ENCODE peak calls at places on chromosomes 7 and 10, in nine cellular contexts. J, C, P, K, D, W, V, U and E are unnamed samples. For H3K4me1, the result is how much of the 10 kb centered on the place peaks cover.

GRCh38 chr7:4745971-4746919 is 29.2 kb upstream of the AP5Z1 start:
- DNase-seq in C (no peak), J (peak), P (no peak), K (no peak), D (no peak), V (peak), W (peak), U (peak), E (peak)

GRCh38 chr7:24328050-24328449 is 44.1 kb downstream of the NPY start:
- DNase-seq in P (no peak), J (no peak), V (no peak), K (no peak), C (no peak), W (no peak), U (no peak), D (no peak), E (no peak)

GRCh38 chr7:81676105-81676811 is 93.6 kb downstream of the HGF start:
- DNase-seq in K (no peak), J (no peak), U (no peak), W (no peak), C (no peak), V (no peak), P (no peak), D (no peak), E (no peak)

GRCh38 chr10:118940386-118940785 is 89.1 kb upstream of the NANOS1 start:
- DNase-seq in W (no peak), C (no peak), P (no peak), U (no peak), K (no peak), J (no peak), V (no peak), D (no peak), E (no peak)

GRCh38 chr7:131320603-131321002 is 7.1 kb upstream of the MKLN1 start:
- DNase-seq in D (no peak), J (no peak), P (no peak), C (no peak), U (no peak), W (no peak), V (no peak), K (no peak), E (no peak)

GRCh38 chr7:27245798-27246691 is 3.4 kb downstream of the EVX1 start:
- DNase-seq in W (no peak), J (no peak), V (no peak), P (peak), C (no peak), U (no peak), D (no peak), K (no peak), E (peak)

GRCh38 chr7:110179037-110179436 is 911.9 kb upstream of the LRRN3 start:
- DNase-seq in C (no peak), K (no peak), W (no peak), V (no peak), J (no peak), D (no peak), U (no peak), P (no peak), E (no peak)

GRCh38 chr7:4861673-4862072 is at the start of gene PAPOLB:
- DNase-seq in U (no peak), W (no peak), K (no peak), J (no peak), D (no peak), V (no peak), P (peak), C (no peak), E (no peak)

GRCh38 chr7:143027032-143027431 is at the start of gene OR9A2:
- DNase-seq in K (no peak), C (no peak), U (no peak), D (no peak), V (no peak), J (no peak), W (no peak), P (no peak), E (no peak)

GRCh38 chr10:44891721-44892120 is 19.4 kb upstream of the TMEM72 start:
- DNase-seq in U (no peak), K (no peak), J (no peak), W (no peak), P (no peak), C (no peak), D (no peak), V (no peak), E (no peak)

GRCh38 chr7:371119-371778 is 81.3 kb downstream of the FOXL3 start:
- DNase-seq in P (no peak), J (peak), W (peak), K (peak), V (peak), U (no peak), C (no peak), D (peak), E (peak)

GRCh38 chr10:49593564-49593875 is 16.6 kb upstream of the SLC18A3 start:
- DNase-seq in D (no peak), W (no peak), V (no peak), J (no peak), C (no peak), P (no peak), U (no peak), K (no peak), E (no peak)

GRCh38 chr10:113557389-113558321 is 4.8 kb downstream of the HABP2 start:
- DNase-seq in J (no peak), W (no peak), P (no peak), C (no peak), U (no peak), D (no peak), K (peak), V (no peak), E (no peak)

GRCh38 chr7:30117886-30118285 is 16.9 kb upstream of the MTURN start:
- DNase-seq in W (no peak), P (no peak), K (no peak), U (no peak), V (no peak), C (no peak), J (no peak), D (no peak), E (no peak)

GRCh38 chr7:102914585-102914984 is 1.8 kb downstream of the LRRC17 start:
- DNase-seq in P (no peak), U (no peak), J (no peak), K (no peak), V (no peak), W (no peak), D (peak), C (peak), E (no peak)

GRCh38 chr7:64665980-64666674 is at the start of gene ZNF107:
- DNase-seq in C (peak), D (peak), V (peak), P (peak), J (peak), K (peak), U (peak), W (peak), E (peak)

GRCh38 chr7:43674559-43675436 is 54.5 kb downstream of the COA1 start:
- DNase-seq in V (no peak), W (peak), K (peak), D (no peak), J (peak), P (no peak), C (no peak), U (no peak), E (no peak)

GRCh38 chr7:25781704-25782103 is 370.3 kb upstream of the NFE2L3 start:
- DNase-seq in V (no peak), U (no peak), W (no peak), J (no peak), D (no peak), P (no peak), K (no peak), C (no peak), E (no peak)

GRCh38 chr7:42237891-42238531 is 1.0 kb upstream of the GLI3 start:
- DNase-seq in P (no peak), D (peak), V (no peak), K (peak), C (peak), W (no peak), U (no peak), J (no peak), E (peak)

GRCh38 chr7:23712368-23713284 is 2.6 kb downstream of the STK31 start:
- DNase-seq in C (no peak), W (peak), J (peak), V (no peak), U (peak), K (peak), D (no peak), P (no peak), E (no peak)

GRCh38 chr7:158228131-158228530 is 359.5 kb downstream of the PTPRN2 start:
- DNase-seq in V (no peak), P (no peak), C (no peak), J (no peak), W (no peak), D (no peak), U (no peak), K (no peak), E (no peak)

GRCh38 chr10:78820007-78820362 is 248.8 kb upstream of the ZMIZ1 start:
- DNase-seq in P (no peak), C (no peak), V (no peak), W (no peak), J (no peak), D (no peak), K (no peak), U (no peak), E (no peak)

GRCh38 chr10:12656518-12657142 is 307.3 kb downstream of the CAMK1D start:
- DNase-seq in P (no peak), U (no peak), C (no peak), D (no peak), V (no peak), J (peak), K (peak), W (peak), E (no peak)

GRCh38 chr10:76297787-76298281 is 866.4 kb downstream of the LRMDA start:
- DNase-seq in C (no peak), D (no peak), P (peak), J (peak), V (peak), K (no peak), W (no peak), U (no peak), E (no peak)

GRCh38 chr10:77899690-77900089 is 26.9 kb downstream of the DLG5 start:
- DNase-seq in V (no peak), C (no peak), J (no peak), U (no peak), W (no peak), D (no peak), K (no peak), P (no peak), E (no peak)

GRCh38 chr10:1168763-1169162 is 112.6 kb downstream of the WDR37 start:
- DNase-seq in W (no peak), P (no peak), D (peak), J (no peak), C (no peak), U (no peak), V (no peak), K (no peak), E (no peak)

GRCh38 chr7:92425311-92425947 is 21.9 kb upstream of the GATAD1 start:
- DNase-seq in V (no peak), D (no peak), K (peak), W (peak), C (no peak), U (no peak), P (no peak), J (no peak), E (peak)

GRCh38 chr7:138796038-138796580 is 1.7 kb upstream of the TMEM213 start:
- DNase-seq in V (no peak), K (no peak), P (no peak), W (no peak), C (no peak), D (no peak), J (no peak), U (no peak), E (no peak)

GRCh38 chr7:91264924-91265681 is 870 bp downstream of the FZD1 start:
- DNase-seq in C (peak), U (no peak), J (no peak), D (peak), W (peak), P (peak), K (peak), V (peak), E (peak)

GRCh38 chr7:110007316-110007910 is 1083.5 kb upstream of the LRRN3 start:
- DNase-seq in P (no peak), U (no peak), W (no peak), J (no peak), D (no peak), V (no peak), C (no peak), K (no peak), E (no peak)

GRCh38 chr10:117373848-117374505 is 1.3 kb downstream of the PDZD8 start:
- DNase-seq in C (peak), K (peak), J (no peak), U (no peak), P (peak), V (peak), D (peak), W (peak), E (peak)

GRCh38 chr10:14074062-14074884 is 256.5 kb downstream of the FRMD4A start:
- DNase-seq in W (peak), V (peak), U (no peak), J (peak), C (peak), K (no peak), D (peak), P (no peak), E (peak)

GRCh38 chr7:28739128-28739527 is 219.0 kb downstream of the TRIL start:
- DNase-seq in J (no peak), W (no peak), C (no peak), P (no peak), U (no peak), K (peak), V (no peak), D (no peak), E (no peak)

GRCh38 chr7:158270106-158270775 is 317.4 kb downstream of the PTPRN2 start:
- DNase-seq in P (peak), C (no peak), W (no peak), U (no peak), J (no peak), K (no peak), D (peak), V (no peak), E (no peak)

GRCh38 chr7:121755818-121756501 is 117.0 kb upstream of the PTPRZ1 start:
- DNase-seq in V (peak), K (no peak), J (no peak), W (no peak), U (no peak), P (peak), D (no peak), C (no peak), E (no peak)

GRCh38 chr7:54785261-54785660 is 26.2 kb upstream of the SEC61G start:
- DNase-seq in K (no peak), W (no peak), P (no peak), D (no peak), C (no peak), J (no peak), U (no peak), V (no peak), E (no peak)

GRCh38 chr10:46285300-46285699 is 1.5 kb upstream of the ANTXRL start:
- DNase-seq in D (peak), P (no peak), U (no peak), K (no peak), J (no peak), C (no peak), W (no peak), V (no peak), E (peak)

GRCh38 chr7:99558306-99559275 is at the start of gene ZNF655:
- DNase-seq in C (peak), J (peak), K (peak), P (peak), W (peak), V (peak), D (peak), U (peak), E (peak)
- TF ChIP-seq POLR2A in C (peak), J (peak), K (peak), P (no peak), W (peak), V (peak), D (peak), U (peak), E (peak)

GRCh38 chr10:124545346-124545745 is 83.7 kb downstream of the LHPP start:
- DNase-seq in J (no peak), W (no peak), K (no peak), U (no peak), P (no peak), C (no peak), V (no peak), D (no peak), E (peak)
- H3K4me1 ChIP-seq in J (under half), W (under half), K (half or more), U (under half), P (under half), C (under half), V (under half), D (under half), E (under half)

GRCh38 chr7:11742496-11742895 is 89.5 kb downstream of the THSD7A start:
- DNase-seq in K (no peak), U (no peak), D (no peak), V (no peak), P (no peak), W (no peak), C (no peak), J (no peak), E (no peak)
- TF ChIP-seq EP300 in K (no peak), U (no peak), D (no peak), V (no peak), P (no peak), W (no peak), C (no peak), J (no peak), E (no peak)

GRCh38 chr10:132518572-132519381 is 18.8 kb upstream of the INPP5A start:
- DNase-seq in K (peak), D (no peak), C (no peak), V (peak), U (no peak), P (peak), J (peak), W (no peak), E (peak)

GRCh38 chr10:132514841-132515521 is 22.6 kb upstream of the INPP5A start:
- DNase-seq in W (no peak), U (no peak), K (no peak), C (no peak), J (no peak), D (peak), P (peak), V (peak), E (no peak)

GRCh38 chr10:132515811-132516726 is 21.5 kb upstream of the INPP5A start:
- DNase-seq in D (peak), K (no peak), U (no peak), W (no peak), C (no peak), V (peak), J (no peak), P (peak), E (peak)

GRCh38 chr10:132517951-132518521 is 19.6 kb upstream of the INPP5A start:
- DNase-seq in D (peak), C (no peak), U (no peak), P (peak), W (no peak), K (no peak), V (no peak), J (peak), E (peak)

GRCh38 chr10:132516771-132517725 is 20.5 kb upstream of the INPP5A start:
- DNase-seq in J (peak), K (peak), D (peak), V (peak), U (no peak), W (peak), C (peak), P (peak), E (peak)
- TF ChIP-seq POLR2A in J (peak), K (no peak), D (no peak), V (no peak), U (no peak), W (no peak), C (no peak), P (no peak), E (peak)

DNA sequence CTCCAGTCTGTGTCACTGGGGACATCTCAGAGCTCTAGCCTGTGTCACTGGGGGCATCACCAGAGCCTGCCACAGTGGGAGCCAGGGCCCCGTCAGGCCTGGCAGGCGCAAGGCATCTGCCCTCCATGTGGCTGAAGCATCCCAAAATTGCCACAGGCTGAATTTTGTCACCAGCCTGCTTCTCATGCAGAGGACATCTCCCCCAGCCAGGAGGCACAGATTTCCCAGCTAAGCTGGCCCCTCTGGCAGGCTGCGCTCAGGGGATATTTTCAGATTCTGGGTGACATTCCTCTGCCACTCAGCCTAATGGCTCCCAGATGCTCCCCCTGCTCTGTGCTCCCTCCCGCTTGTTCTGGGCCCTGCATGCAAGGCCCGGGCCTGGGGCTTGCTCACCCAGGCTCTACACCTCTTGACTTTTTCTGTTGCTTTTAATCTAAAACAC is 64.6 kb downstream of the COL13A1 start:
- DNase-seq in C (no peak), K (no peak), D (no peak), V (no peak), W (no peak), P (no peak), J (no peak), U (no peak), E (no peak)
- H3K4me1 ChIP-seq in C (under half), K (under half), D (under half), V (under half), W (under half), P (under half), J (under half), U (under half), E (under half)

DNA sequence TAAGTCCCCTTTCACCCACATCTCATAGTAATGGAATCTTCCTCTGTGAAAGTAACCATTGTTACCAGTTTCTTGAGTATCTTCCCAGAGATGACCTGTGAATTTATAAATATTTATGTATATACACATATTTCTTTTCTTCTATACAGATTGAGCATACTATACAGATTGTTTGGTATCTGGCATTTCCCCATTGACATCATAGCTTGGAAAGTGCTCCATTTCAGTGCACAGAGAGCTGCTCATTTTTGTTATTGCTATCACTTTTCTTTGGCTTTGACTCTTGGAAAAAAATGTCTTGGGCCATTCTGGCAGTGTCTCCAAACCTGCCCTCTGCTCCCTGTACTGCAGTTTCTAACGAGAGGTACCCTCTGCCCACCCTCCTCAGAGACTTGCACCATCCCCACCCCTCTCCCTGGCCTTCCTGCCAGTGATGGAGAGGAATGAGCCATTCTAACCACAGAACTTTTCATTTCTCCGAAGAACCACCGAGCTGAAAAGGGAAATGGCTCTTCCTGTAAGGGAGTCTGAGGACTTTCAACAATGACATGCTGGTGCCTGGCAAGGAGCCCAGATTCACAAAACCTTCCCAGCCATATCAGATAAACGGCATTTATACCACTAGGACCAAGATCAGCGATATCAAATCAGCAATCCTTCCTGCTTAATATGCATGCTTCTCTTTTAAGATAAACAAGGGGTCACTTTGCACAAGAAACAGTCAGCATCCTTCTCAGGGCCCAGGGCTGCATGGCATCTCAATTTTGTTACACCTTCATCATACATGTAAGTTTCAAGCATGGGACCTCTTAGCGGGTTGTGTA is 19.7 kb upstream of the CCSER2 start:
- DNase-seq in C (peak), V (peak), K (peak), J (no peak), P (no peak), D (no peak), W (no peak), U (peak), E (peak)
- TF ChIP-seq EP300 in C (no peak), V (no peak), K (no peak), J (no peak), P (no peak), D (no peak), W (no peak), U (no peak), E (no peak)

GRCh38 chr7:105521027-105521730 is 892 bp downstream of the PUS7 start:
- DNase-seq in C (peak), U (no peak), D (peak), P (no peak), V (peak), K (peak), W (peak), J (peak), E (peak)
- TF ChIP-seq POLR2A in C (no peak), U (no peak), D (no peak), P (no peak), V (no peak), K (no peak), W (no peak), J (peak), E (no peak)